ENCODE peak calls at places on chromosomes 12 and 14, in ten cellular contexts. E, G, R, K, Z, F, S, Y, C and T are unnamed samples.
A peak's percentile ranks its signal among the peaks of the same experiment; 100 is the strongest.

GRCh38 chr12:85781751-85782150 is 54.5 kb downstream of the RASSF9 start:
- DNase-seq in C (peak; percentile 66), F (no peak), S (no peak), K (no peak), Z (no peak), Y (no peak), E (no peak), G (no peak), R (no peak), T (no peak)

GRCh38 chr14:71521238-71521637 is 411.0 kb upstream of the RGS6 start:
- DNase-seq in C (no peak), F (no peak), G (no peak), Z (no peak), E (peak; percentile 23), R (no peak), K (no peak), Y (no peak), S (no peak), T (peak; percentile 23)

GRCh38 chr12:67475725-67476124 is 172.8 kb upstream of the DYRK2 start:
- DNase-seq in R (no peak), S (no peak), G (no peak), K (no peak), C (no peak), Z (no peak), F (no peak), Y (no peak), E (no peak), T (no peak)

GRCh38 chr14:77151245-77151644 is 9.7 kb upstream of the ZDHHC22 start:
- DNase-seq in Y (no peak), F (no peak), Z (no peak), E (peak; percentile 71), K (peak; percentile 43), S (peak; percentile 89), C (peak; percentile 30), R (peak; percentile 49), G (peak; percentile 29), T (peak; percentile 22)

GRCh38 chr12:47795121-47795813 is 22.2 kb downstream of the SLC48A1 start:
- DNase-seq in K (no peak), E (no peak), R (no peak), G (no peak), F (no peak), S (no peak), Y (no peak), C (no peak), Z (no peak), T (no peak)

GRCh38 chr12:15910864-15911696 is at the start of gene DERA:
- DNase-seq in F (peak; percentile 24), C (peak; percentile 42), Y (peak; percentile 59), K (peak; percentile 87), R (peak; percentile 81), Z (peak; percentile 60), E (peak; percentile 78), G (peak; percentile 87), S (peak; percentile 70), T (peak; percentile 90)

GRCh38 chr14:87935081-87935828 is 57.7 kb downstream of the GALC start:
- DNase-seq in Z (no peak), S (no peak), K (no peak), E (no peak), R (no peak), Y (no peak), F (no peak), C (no peak), G (no peak), T (no peak)

GRCh38 chr12:13365782-13366366 is 169.3 kb downstream of the EMP1 start:
- DNase-seq in S (no peak), F (no peak), Y (no peak), R (no peak), K (no peak), Z (no peak), E (no peak), C (no peak), G (no peak), T (no peak)

GRCh38 chr12:1660304-1661187 is 30.3 kb upstream of the ADIPOR2 start:
- DNase-seq in Y (no peak), R (peak; percentile 83), E (no peak), G (peak; percentile 43), Z (no peak), S (no peak), F (peak; percentile 24), C (no peak), K (no peak), T (peak; percentile 91)

GRCh38 chr14:92926931-92927330 is 4.0 kb downstream of the CHGA start:
- DNase-seq in E (no peak), G (no peak), K (no peak), C (no peak), Z (no peak), R (no peak), Y (no peak), F (no peak), S (no peak), T (no peak)

GRCh38 chr12:89211456-89211855 is 140.8 kb downstream of the DUSP6 start:
- DNase-seq in G (no peak), K (no peak), Z (no peak), C (no peak), S (no peak), Y (no peak), F (no peak), R (no peak), E (peak; percentile 29), T (no peak)

GRCh38 chr12:117538032-117538690 is 176.7 kb upstream of the NOS1 start:
- DNase-seq in C (no peak), G (no peak), E (peak; percentile 33), Y (no peak), Z (no peak), F (no peak), K (no peak), S (no peak), R (no peak), T (no peak)

GRCh38 chr12:32197421-32197820 is 90.8 kb downstream of the BICD1 start:
- DNase-seq in G (peak; percentile 56), R (no peak), Z (no peak), E (no peak), K (no peak), C (no peak), F (no peak), Y (no peak), S (no peak), T (no peak)

GRCh38 chr12:96471368-96472040 is 17.9 kb upstream of the CFAP54 start:
- DNase-seq in E (peak; percentile 72), K (no peak), R (no peak), G (peak; percentile 44), S (no peak), F (no peak), Y (no peak), Z (no peak), C (no peak), T (no peak)

GRCh38 chr12:27252934-27253333 is 8.8 kb downstream of the STK38L start:
- DNase-seq in Y (no peak), C (no peak), S (no peak), R (no peak), G (no peak), Z (no peak), F (no peak), K (no peak), E (no peak), T (no peak)

GRCh38 chr14:23146423-23146910 is 27.4 kb upstream of the CEBPE start:
- DNase-seq in C (no peak), F (no peak), E (no peak), K (no peak), Y (no peak), R (no peak), S (no peak), G (no peak), Z (no peak), T (no peak)

GRCh38 chr12:107411792-107412535 is 273.6 kb upstream of the PWP1 start:
- DNase-seq in Y (peak; percentile 98), R (no peak), G (peak; percentile 23), F (no peak), K (no peak), S (no peak), C (no peak), E (peak; percentile 98), Z (no peak), T (no peak)

GRCh38 chr14:49999216-49999761 is 106.4 kb downstream of the ARF6 start:
- DNase-seq in C (no peak), E (peak; percentile 92), K (no peak), F (peak; percentile 49), R (peak; percentile 69), Z (peak; percentile 59), G (peak; percentile 90), S (no peak), Y (peak; percentile 83), T (peak; percentile 59)

GRCh38 chr12:31524791-31525495 is 66.0 kb downstream of the DENND5B start:
- DNase-seq in Z (no peak), F (no peak), G (peak; percentile 74), K (no peak), Y (no peak), C (no peak), R (no peak), S (no peak), E (peak; percentile 34), T (no peak)

GRCh38 chr12:131608740-131609665 is 101.9 kb upstream of the SFSWAP start:
- DNase-seq in C (peak; percentile 27), F (peak; percentile 21), Y (no peak), E (peak; percentile 68), Z (peak; percentile 9), K (peak; percentile 63), R (peak; percentile 87), S (peak; percentile 31), G (peak; percentile 56), T (peak; percentile 70)

GRCh38 chr12:49783917-49784676 is 42.7 kb downstream of the TMBIM6 start:
- DNase-seq in Y (no peak), K (no peak), R (no peak), S (no peak), G (peak; percentile 96), C (no peak), F (no peak), Z (peak; percentile 46), E (no peak), T (no peak)

GRCh38 chr14:102949062-102949800 is 26.8 kb downstream of the AMN start:
- DNase-seq in F (no peak), Z (no peak), G (no peak), C (no peak), S (no peak), E (peak; percentile 9), K (no peak), R (no peak), Y (no peak), T (no peak)

GRCh38 chr14:99564256-99564902 is 39.6 kb downstream of the CCDC85C start:
- DNase-seq in Z (no peak), C (peak; percentile 99), F (no peak), E (peak; percentile 58), K (peak; percentile 82), S (peak; percentile 79), R (peak; percentile 78), Y (no peak), G (peak; percentile 76), T (no peak)

GRCh38 chr12:94650143-94651056 is at the start of gene TMCC3:
- DNase-seq in C (peak; percentile 42), S (peak; percentile 7), Y (no peak), E (peak; percentile 68), R (peak; percentile 43), G (peak; percentile 79), Z (no peak), F (no peak), K (peak; percentile 70), T (peak; percentile 63)

GRCh38 chr14:55052259-55052930 is 948 bp downstream of the MAPK1IP1L start:
- DNase-seq in E (peak; percentile 33), K (no peak), Z (peak; percentile 52), G (peak; percentile 25), Y (no peak), C (no peak), F (no peak), R (no peak), S (peak; percentile 41), T (peak; percentile 31)

GRCh38 chr12:62260733-62261683 is 804 bp downstream of the USP15 start:
- DNase-seq in G (peak; percentile 68), C (peak; percentile 5), E (peak; percentile 44), S (peak; percentile 6), R (peak; percentile 64), F (peak; percentile 33), Z (no peak), K (peak; percentile 68), Y (peak; percentile 34), T (peak; percentile 56)

GRCh38 chr14:47917344-47917954 is 242.0 kb upstream of the MDGA2 start:
- DNase-seq in F (no peak), G (peak; percentile 2), S (peak; percentile 8), E (peak; percentile 77), Y (no peak), C (no peak), K (peak; percentile 46), R (peak; percentile 52), Z (no peak), T (peak; percentile 42)

GRCh38 chr12:2284857-2285256 is 232.1 kb downstream of the CACNA1C start:
- DNase-seq in E (peak; percentile 59), R (peak; percentile 80), G (peak; percentile 48), S (peak; percentile 80), C (peak; percentile 72), Z (peak; percentile 48), Y (peak; percentile 53), K (peak; percentile 91), F (no peak), T (peak; percentile 77)